ENCODE peak calls at places on chromosomes 11 and 22, in six cellular contexts. One of them, this sample, is unnamed. For H3K9me2, the result is how much of the 10 kb centered on the place peaks cover.

GRCh38 chr22:45626198-45626651 is 45.4 kb upstream of the ATXN10 start:
- DNase-seq in MM.1S: no peak
- DNase-seq in GM23248: no peak
- DNase-seq in HCT116: peak
- DNase-seq in GM23338: no peak
- DNase-seq in hepatocyte: peak
- DNase-seq in this sample: peak

GRCh38 chr11:36149538-36150242 is 139.5 kb downstream of the COMMD9 start:
- DNase-seq in MM.1S: peak
- DNase-seq in hepatocyte: peak
- DNase-seq in GM23248: peak
- DNase-seq in HCT116: peak
- DNase-seq in GM23338: peak
- DNase-seq in this sample: peak

GRCh38 chr11:70073188-70073817 is 4.8 kb upstream of the ANO1 start:
- DNase-seq in hepatocyte: no peak
- DNase-seq in MM.1S: no peak
- DNase-seq in GM23338: peak
- DNase-seq in GM23248: peak
- DNase-seq in HCT116: no peak
- DNase-seq in this sample: no peak

GRCh38 chr22:37609240-37610152 is 862 bp downstream of the GGA1 start:
- DNase-seq in HCT116: no peak
- DNase-seq in hepatocyte: no peak
- DNase-seq in MM.1S: no peak
- DNase-seq in GM23248: peak
- DNase-seq in GM23338: no peak
- DNase-seq in this sample: peak

GRCh38 chr11:74739546-74740270 is 8.5 kb upstream of the CHRDL2 start:
- DNase-seq in hepatocyte: peak
- DNase-seq in GM23338: peak
- DNase-seq in GM23248: peak
- DNase-seq in MM.1S: peak
- DNase-seq in HCT116: peak
- DNase-seq in this sample: peak

GRCh38 chr11:76824083-76824939 is 36.4 kb upstream of the ACER3 start:
- DNase-seq in HCT116: peak
- DNase-seq in GM23338: peak
- DNase-seq in MM.1S: no peak
- DNase-seq in GM23248: peak
- DNase-seq in hepatocyte: no peak
- DNase-seq in this sample: peak

GRCh38 chr11:64744544-64745218 is 739 bp upstream of the RASGRP2 start:
- DNase-seq in HCT116: no peak
- DNase-seq in GM23248: no peak
- DNase-seq in GM23338: no peak
- DNase-seq in MM.1S: no peak
- DNase-seq in hepatocyte: no peak
- DNase-seq in this sample: no peak

GRCh38 chr11:197741-198235 is 4.9 kb downstream of the SCGB1C1 start:
- DNase-seq in GM23338: no peak
- DNase-seq in HCT116: no peak
- DNase-seq in GM23248: no peak
- DNase-seq in MM.1S: no peak
- DNase-seq in hepatocyte: no peak
- DNase-seq in this sample: no peak

GRCh38 chr11:116648229-116649174 is 124.3 kb downstream of the BUD13 start:
- DNase-seq in GM23248: no peak
- DNase-seq in hepatocyte: no peak
- DNase-seq in GM23338: no peak
- DNase-seq in MM.1S: no peak
- DNase-seq in HCT116: no peak
- DNase-seq in this sample: no peak

GRCh38 chr11:120334894-120335462 is 1.2 kb upstream of the ARHGEF12 start:
- DNase-seq in GM23248: peak
- DNase-seq in MM.1S: peak
- DNase-seq in hepatocyte: peak
- DNase-seq in HCT116: no peak
- DNase-seq in GM23338: peak
- DNase-seq in this sample: peak

GRCh38 chr11:662689-663274 is 25.7 kb downstream of the DRD4 start:
- DNase-seq in GM23248: peak
- DNase-seq in HCT116: peak
- DNase-seq in MM.1S: peak
- DNase-seq in hepatocyte: peak
- DNase-seq in GM23338: peak
- DNase-seq in this sample: peak

GRCh38 chr22:50018608-50019291 is 6.2 kb upstream of the IL17REL start:
- DNase-seq in GM23338: no peak
- DNase-seq in HCT116: no peak
- DNase-seq in MM.1S: no peak
- DNase-seq in GM23248: no peak
- DNase-seq in hepatocyte: no peak
- DNase-seq in this sample: no peak

GRCh38 chr22:50641696-50642607 is 14.0 kb upstream of the ARSA start:
- DNase-seq in hepatocyte: peak
- DNase-seq in GM23248: peak
- DNase-seq in MM.1S: no peak
- DNase-seq in GM23338: peak
- DNase-seq in HCT116: no peak
- DNase-seq in this sample: no peak

GRCh38 chr22:19405652-19406051 is 25.9 kb downstream of the HIRA start:
- DNase-seq in GM23338: no peak
- DNase-seq in HCT116: no peak
- DNase-seq in hepatocyte: no peak
- DNase-seq in MM.1S: no peak
- DNase-seq in GM23248: no peak
- DNase-seq in this sample: no peak
- H3K9me2 ChIP-seq in GM23338: under half
- H3K9me2 ChIP-seq in HCT116: under half
- H3K9me2 ChIP-seq in hepatocyte: under half
- H3K9me2 ChIP-seq in MM.1S: under half
- H3K9me2 ChIP-seq in GM23248: under half
- H3K9me2 ChIP-seq in this sample: under half

DNA sequence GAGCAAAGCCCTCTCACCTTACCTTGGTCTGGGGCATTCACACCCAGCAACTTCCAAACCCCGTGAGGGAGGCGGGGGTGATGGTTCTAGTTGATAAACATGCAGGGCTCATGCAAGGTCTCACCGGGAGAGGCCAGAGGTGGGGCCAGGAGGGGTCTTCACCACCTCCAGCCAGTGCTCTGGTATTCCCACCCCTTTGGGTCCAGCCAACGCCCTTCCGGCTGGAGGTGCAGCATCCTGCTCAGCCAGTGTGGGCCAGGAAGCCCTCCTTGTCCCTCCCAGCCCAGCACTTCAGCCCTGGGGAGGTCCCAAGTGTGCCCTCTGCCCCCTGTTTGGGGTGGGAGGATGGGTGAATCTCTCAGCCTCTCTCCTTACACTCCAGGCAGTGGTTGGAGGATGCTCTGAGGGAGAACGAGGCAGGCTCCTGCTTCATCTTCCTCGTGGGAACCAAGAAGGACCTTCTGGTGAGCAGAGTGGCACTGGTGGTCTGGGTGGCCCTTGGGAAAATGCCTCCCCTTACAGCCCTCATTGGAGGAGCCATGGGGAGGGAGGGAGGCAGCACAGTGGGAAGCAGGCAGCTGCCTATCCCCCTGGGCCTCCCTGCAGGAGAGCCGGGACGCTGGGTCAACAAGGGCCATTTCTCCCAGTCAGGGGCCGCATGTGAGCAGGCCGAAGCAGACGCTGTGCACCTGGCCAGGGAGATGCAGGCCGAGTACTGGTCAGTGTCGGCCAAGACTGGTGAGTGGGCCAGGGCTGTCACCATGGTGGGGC is 13.4 kb downstream of the RAB36 start:
- DNase-seq in hepatocyte: no peak
- DNase-seq in GM23248: no peak
- DNase-seq in HCT116: no peak
- DNase-seq in MM.1S: no peak
- DNase-seq in GM23338: no peak
- DNase-seq in this sample: no peak
- H3K4me2 ChIP-seq in hepatocyte: no peak
- H3K4me2 ChIP-seq in GM23248: no peak
- H3K4me2 ChIP-seq in HCT116: no peak
- H3K4me2 ChIP-seq in MM.1S: peak
- H3K4me2 ChIP-seq in GM23338: no peak
- H3K4me2 ChIP-seq in this sample: no peak

DNA sequence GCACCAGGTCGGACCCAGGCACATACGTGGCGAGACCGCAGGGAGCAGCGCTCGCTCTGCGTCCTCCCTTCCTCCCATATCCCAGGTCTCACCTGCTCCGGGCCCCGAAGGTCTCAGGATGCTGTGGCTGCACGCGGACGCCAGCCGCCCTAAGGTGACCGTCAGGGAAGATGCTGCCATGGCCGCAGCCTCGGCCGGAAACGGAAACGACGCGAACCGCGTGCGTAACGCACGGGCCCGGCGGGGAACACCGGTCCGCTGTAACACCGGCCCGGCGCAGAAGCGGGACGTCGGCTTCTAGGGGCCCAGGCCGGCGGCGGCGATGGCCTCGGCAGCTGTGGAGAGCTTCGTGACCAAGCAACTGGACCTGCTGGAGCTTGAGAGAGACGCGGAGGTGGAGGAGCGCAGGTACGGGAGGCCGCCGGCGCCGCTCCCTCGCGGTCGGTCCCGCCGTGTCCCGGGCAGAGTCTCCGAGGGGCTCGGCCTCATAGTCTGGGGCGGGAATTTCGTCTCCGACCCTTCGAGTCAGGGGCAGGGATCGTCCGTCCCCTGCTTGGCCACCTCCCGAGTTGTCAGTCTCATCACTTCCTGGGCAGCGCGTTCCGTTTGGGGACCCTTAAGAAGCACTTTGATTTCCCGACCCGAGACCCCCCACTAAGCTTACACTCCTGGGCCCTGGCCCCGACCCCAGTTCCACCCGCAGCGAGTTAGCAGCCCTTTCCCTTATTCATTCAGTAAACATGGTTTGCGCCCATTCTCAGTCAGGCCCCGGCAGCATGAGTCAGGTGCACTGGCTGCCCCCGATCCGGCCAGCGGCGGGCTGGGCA is at the start of the genes IGHMBP2 and MRPL21:
- DNase-seq in GM23248: peak
- DNase-seq in HCT116: peak
- DNase-seq in GM23338: peak
- DNase-seq in hepatocyte: peak
- DNase-seq in MM.1S: peak
- DNase-seq in this sample: peak
- TF ChIP-seq EZH2 in GM23248: no peak
- TF ChIP-seq EZH2 in HCT116: no peak
- TF ChIP-seq EZH2 in GM23338: no peak
- TF ChIP-seq EZH2 in hepatocyte: no peak
- TF ChIP-seq EZH2 in MM.1S: no peak
- TF ChIP-seq EZH2 in this sample: no peak

GRCh38 chr11:68525930-68526329 is 65.4 kb downstream of the PPP6R3 start:
- DNase-seq in hepatocyte: no peak
- DNase-seq in GM23248: no peak
- DNase-seq in MM.1S: no peak
- DNase-seq in HCT116: no peak
- DNase-seq in GM23338: no peak
- DNase-seq in this sample: peak

GRCh38 chr11:68525320-68525719 is 64.8 kb downstream of the PPP6R3 start:
- DNase-seq in MM.1S: no peak
- DNase-seq in hepatocyte: no peak
- DNase-seq in GM23248: no peak
- DNase-seq in HCT116: no peak
- DNase-seq in GM23338: no peak
- DNase-seq in this sample: no peak

GRCh38 chr11:68524681-68525080 is 64.1 kb downstream of the PPP6R3 start:
- DNase-seq in hepatocyte: no peak
- DNase-seq in GM23338: no peak
- DNase-seq in GM23248: no peak
- DNase-seq in MM.1S: no peak
- DNase-seq in HCT116: no peak
- DNase-seq in this sample: no peak

GRCh38 chr11:68523743-68524142 is 63.2 kb downstream of the PPP6R3 start:
- DNase-seq in hepatocyte: no peak
- DNase-seq in MM.1S: no peak
- DNase-seq in GM23248: no peak
- DNase-seq in GM23338: no peak
- DNase-seq in HCT116: no peak
- DNase-seq in this sample: no peak

GRCh38 chr11:68524213-68524612 is 63.7 kb downstream of the PPP6R3 start:
- DNase-seq in GM23338: no peak
- DNase-seq in HCT116: no peak
- DNase-seq in MM.1S: no peak
- DNase-seq in hepatocyte: no peak
- DNase-seq in GM23248: no peak
- DNase-seq in this sample: no peak
- H3K9me2 ChIP-seq in GM23338: under half
- H3K9me2 ChIP-seq in HCT116: under half
- H3K9me2 ChIP-seq in MM.1S: under half
- H3K9me2 ChIP-seq in hepatocyte: under half
- H3K9me2 ChIP-seq in GM23248: under half
- H3K9me2 ChIP-seq in this sample: under half

GRCh38 chr22:47996446-47996857 is 1234.0 kb downstream of the TBC1D22A start:
- DNase-seq in GM23338: no peak
- DNase-seq in GM23248: no peak
- DNase-seq in hepatocyte: no peak
- DNase-seq in HCT116: no peak
- DNase-seq in MM.1S: peak
- DNase-seq in this sample: no peak
- H3K4me2 ChIP-seq in GM23338: no peak
- H3K4me2 ChIP-seq in GM23248: no peak
- H3K4me2 ChIP-seq in hepatocyte: no peak
- H3K4me2 ChIP-seq in HCT116: no peak
- H3K4me2 ChIP-seq in MM.1S: peak
- H3K4me2 ChIP-seq in this sample: no peak

DNA sequence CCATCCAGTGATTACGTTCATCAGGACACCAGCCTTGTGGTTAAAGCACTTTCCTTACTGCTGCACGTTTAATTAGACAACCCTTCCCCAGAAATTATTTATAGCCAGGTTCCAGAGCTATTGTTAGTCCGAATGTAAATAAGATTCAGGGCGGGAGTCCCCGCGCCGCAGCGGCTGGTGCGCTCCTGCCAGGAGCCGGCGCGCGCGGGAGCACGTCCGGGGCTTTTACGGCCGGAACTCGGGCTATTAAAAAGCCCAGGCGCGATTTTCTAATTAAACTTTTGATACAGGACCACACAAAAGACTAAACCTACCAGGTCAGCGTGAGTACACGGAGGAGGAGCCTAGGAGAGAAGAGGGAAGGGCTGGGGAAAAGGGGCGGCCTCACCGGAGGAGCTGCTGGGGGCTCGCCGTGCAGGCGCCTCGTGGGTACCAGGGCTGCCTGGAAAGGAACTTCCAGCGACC is 538.2 kb downstream of the OPCML start:
- DNase-seq in HCT116: no peak
- DNase-seq in GM23248: peak
- DNase-seq in hepatocyte: no peak
- DNase-seq in MM.1S: no peak
- DNase-seq in GM23338: peak
- DNase-seq in this sample: no peak
- TF ChIP-seq EZH2 in HCT116: no peak
- TF ChIP-seq EZH2 in GM23248: no peak
- TF ChIP-seq EZH2 in hepatocyte: peak
- TF ChIP-seq EZH2 in MM.1S: no peak
- TF ChIP-seq EZH2 in GM23338: peak
- TF ChIP-seq EZH2 in this sample: no peak

DNA sequence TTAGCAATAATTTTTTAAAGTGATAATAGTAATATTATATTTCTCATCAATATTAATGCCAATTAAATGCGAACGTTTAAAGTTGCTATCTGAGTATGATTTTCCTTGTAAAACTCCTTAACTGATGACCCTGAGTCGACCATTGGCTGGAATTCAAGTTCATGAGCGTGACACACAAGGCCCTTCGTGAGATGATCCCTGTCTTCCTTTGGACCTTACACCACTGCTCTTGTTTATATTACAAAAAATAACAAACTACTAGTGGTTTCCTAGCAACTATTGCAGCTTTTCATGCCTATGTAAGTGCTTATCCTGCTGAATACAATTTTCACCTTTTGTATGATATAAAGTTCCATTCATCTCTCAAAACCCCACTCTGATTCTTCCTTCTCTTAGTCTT is 752.9 kb downstream of the CNTN5 start:
- DNase-seq in GM23338: no peak
- DNase-seq in GM23248: no peak
- DNase-seq in HCT116: no peak
- DNase-seq in MM.1S: no peak
- DNase-seq in hepatocyte: peak
- DNase-seq in this sample: no peak
- H3K9me2 ChIP-seq in GM23338: under half
- H3K9me2 ChIP-seq in GM23248: under half
- H3K9me2 ChIP-seq in HCT116: under half
- H3K9me2 ChIP-seq in MM.1S: under half
- H3K9me2 ChIP-seq in hepatocyte: under half
- H3K9me2 ChIP-seq in this sample: under half

This sample was measured in PC-3.